ENCODE peak calls at places on chromosomes 1 and 21, in four cellular contexts. L, Q, O and H are unnamed samples.

GRCh38 chr1:31238986-31239613 is 587 bp downstream of the NKAIN1 start:
- DNase-seq in Q (no peak), L (no peak), O (no peak), H (peak)

GRCh38 chr1:95407146-95407863 is 173.3 kb downstream of the RWDD3 start:
- DNase-seq in O (no peak), Q (no peak), L (no peak), H (no peak)

GRCh38 chr1:203625623-203626189 is 926 bp upstream of the ATP2B4 start:
- DNase-seq in Q (peak), O (peak), L (peak), H (peak)

GRCh38 chr1:99766378-99766800 is at the start of gene FRRS1:
- DNase-seq in Q (peak), O (peak), L (peak), H (peak)

GRCh38 chr1:9746211-9746610 is 77.6 kb downstream of the CLSTN1 start:
- DNase-seq in O (no peak), L (no peak), Q (no peak), H (no peak)

GRCh38 chr1:181318022-181318857 is 165.1 kb upstream of the CACNA1E start:
- DNase-seq in L (no peak), Q (no peak), O (no peak), H (peak)

GRCh38 chr1:115791816-115792215 is 23.3 kb upstream of the CASQ2 start:
- DNase-seq in L (no peak), Q (no peak), O (no peak), H (no peak)

GRCh38 chr21:41993744-41994143 is 16.4 kb downstream of the ZBTB21 start:
- DNase-seq in O (no peak), Q (no peak), L (no peak), H (no peak)

GRCh38 chr1:114173704-114174103 is 20.0 kb upstream of the SYT6 start:
- DNase-seq in O (no peak), L (no peak), Q (no peak), H (no peak)

GRCh38 chr1:39021431-39021830 is 4.7 kb upstream of the NDUFS5 start:
- DNase-seq in O (no peak), Q (no peak), L (no peak), H (no peak)

GRCh38 chr1:234979316-234980223 is 149.1 kb downstream of the TOMM20 start:
- DNase-seq in Q (no peak), O (no peak), L (no peak), H (no peak)

GRCh38 chr21:42386034-42386591 is 9.7 kb downstream of the TMPRSS3 start:
- DNase-seq in L (peak), O (no peak), Q (no peak), H (no peak)

GRCh38 chr1:180947901-180948311 is 35.2 kb downstream of the KIAA1614 start:
- DNase-seq in L (no peak), O (no peak), Q (no peak), H (no peak)

GRCh38 chr1:21689531-21690165 is 20.5 kb upstream of the RAP1GAP start:
- DNase-seq in Q (no peak), L (no peak), O (no peak), H (no peak)

GRCh38 chr1:155648207-155649147 is 38.5 kb downstream of the MSTO1 start:
- DNase-seq in Q (no peak), O (no peak), L (peak), H (no peak)

GRCh38 chr1:60759257-60759656 is 323.1 kb upstream of the NFIA start:
- DNase-seq in L (no peak), O (no peak), Q (no peak), H (no peak)

GRCh38 chr1:61635529-61635928 is 89.4 kb downstream of the TM2D1 start:
- DNase-seq in O (no peak), Q (no peak), L (no peak), H (no peak)

GRCh38 chr21:42724226-42724920 is 71.0 kb downstream of the PDE9A start:
- DNase-seq in L (peak), O (no peak), Q (no peak), H (no peak)

GRCh38 chr1:200642481-200642880 is 21.9 kb upstream of the KIF14 start:
- DNase-seq in Q (no peak), O (no peak), L (no peak), H (no peak)

GRCh38 chr1:113391643-113392271 is 1.4 kb downstream of the MAGI3 start:
- DNase-seq in L (peak), Q (no peak), O (no peak), H (no peak)

GRCh38 chr1:45787905-45788304 is 15.5 kb upstream of the MAST2 start:
- DNase-seq in L (no peak), Q (no peak), O (no peak), H (no peak)
- TF ChIP-seq SP1 in L (no peak), Q (no peak), O (no peak), H (no peak)

GRCh38 chr1:53948291-53948690 is 2.1 kb downstream of the LRRC42 start:
- DNase-seq in O (no peak), Q (no peak), L (no peak), H (no peak)
- TF ChIP-seq FOXK2 in O (no peak), Q (no peak), L (no peak), H (no peak)

DNA sequence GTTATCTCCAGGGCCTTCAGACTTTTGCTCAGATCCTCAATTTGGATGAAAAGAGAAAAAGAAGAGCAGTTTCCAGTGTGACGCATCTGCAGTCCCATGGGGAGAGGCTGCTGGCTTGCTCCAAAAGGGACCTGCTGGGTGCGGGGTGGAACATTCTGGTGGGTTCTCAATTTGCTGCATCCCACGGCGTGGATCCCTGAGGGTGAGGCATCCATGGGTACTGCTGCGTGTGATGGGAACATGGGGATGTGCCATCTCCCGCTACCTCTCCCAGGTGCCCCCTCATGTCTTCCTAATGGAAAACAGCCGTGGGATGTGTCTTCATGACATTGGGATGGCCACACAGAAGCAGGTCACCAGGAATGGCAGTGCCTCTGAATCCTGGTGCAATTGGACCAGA is 221.3 kb upstream of the AJAP1 start:
- DNase-seq in O (no peak), L (no peak), Q (no peak), H (no peak)
- TF ChIP-seq BHLHE40 in O (no peak), L (no peak), Q (no peak), H (no peak)

GRCh38 chr1:85612704-85613361 is 32.3 kb downstream of the CCN1 start:
- DNase-seq in Q (peak), L (peak), O (no peak), H (peak)

GRCh38 chr1:85615536-85615935 is 35.0 kb downstream of the CCN1 start:
- DNase-seq in L (no peak), Q (no peak), O (no peak), H (no peak)

GRCh38 chr1:85616011-85616705 is 35.6 kb downstream of the CCN1 start:
- DNase-seq in L (no peak), Q (no peak), O (no peak), H (no peak)

GRCh38 chr1:85617582-85618237 is 37.1 kb downstream of the CCN1 start:
- DNase-seq in L (no peak), O (no peak), Q (no peak), H (no peak)

DNA sequence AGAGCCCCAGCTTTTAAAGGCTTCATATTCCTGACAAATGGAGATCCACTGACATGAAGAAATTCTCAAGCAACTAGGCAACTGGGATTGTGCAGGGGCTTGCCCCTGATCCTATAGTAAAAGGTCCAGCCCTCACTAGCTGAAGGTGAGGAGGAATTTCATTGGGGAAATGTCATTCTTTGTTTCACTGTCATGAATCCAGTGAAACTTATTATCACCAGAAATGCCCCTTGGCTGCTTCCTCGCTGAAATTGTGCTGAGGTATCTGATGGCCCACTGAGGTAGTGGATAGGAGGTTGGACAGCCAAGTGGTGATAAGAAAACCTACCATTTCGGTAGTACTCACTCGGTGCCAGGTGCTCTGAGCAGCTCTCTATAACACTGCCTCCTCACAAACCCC is 36.2 kb downstream of the CCN1 start:
- DNase-seq in L (no peak), Q (no peak), O (no peak), H (no peak)
- TF ChIP-seq SP1 in L (no peak), Q (no peak), O (no peak), H (no peak)

DNA sequence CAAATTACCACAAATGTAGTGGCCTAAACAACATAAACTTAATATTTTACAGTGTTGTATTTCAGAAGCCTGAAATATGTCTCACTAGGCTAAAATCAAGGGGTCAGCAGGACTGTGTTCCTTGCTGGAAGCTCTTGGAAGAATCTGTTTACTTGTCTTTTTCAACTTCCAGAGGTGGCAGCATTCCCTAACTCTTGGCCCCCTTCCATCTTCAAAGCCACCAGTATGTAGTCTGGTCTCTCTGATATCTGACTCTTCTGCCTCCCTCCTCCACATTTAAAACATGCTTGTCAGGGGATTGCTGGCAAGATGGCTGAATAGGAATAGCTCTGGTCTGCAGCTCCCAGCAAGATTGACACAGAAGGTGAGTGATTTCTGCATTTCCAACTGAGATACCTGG is 567.5 kb downstream of the PLA2G4A start:
- DNase-seq in L (no peak), Q (no peak), O (no peak), H (no peak)
- TF ChIP-seq FOXK2 in L (no peak), Q (no peak), O (no peak), H (no peak)

GRCh38 chr1:158930504-158930903 is 848 bp upstream of the PYHIN1 start:
- DNase-seq in Q (no peak), O (no peak), L (no peak), H (no peak)
- TF ChIP-seq BHLHE40 in Q (no peak), O (no peak), L (no peak), H (no peak)

DNA sequence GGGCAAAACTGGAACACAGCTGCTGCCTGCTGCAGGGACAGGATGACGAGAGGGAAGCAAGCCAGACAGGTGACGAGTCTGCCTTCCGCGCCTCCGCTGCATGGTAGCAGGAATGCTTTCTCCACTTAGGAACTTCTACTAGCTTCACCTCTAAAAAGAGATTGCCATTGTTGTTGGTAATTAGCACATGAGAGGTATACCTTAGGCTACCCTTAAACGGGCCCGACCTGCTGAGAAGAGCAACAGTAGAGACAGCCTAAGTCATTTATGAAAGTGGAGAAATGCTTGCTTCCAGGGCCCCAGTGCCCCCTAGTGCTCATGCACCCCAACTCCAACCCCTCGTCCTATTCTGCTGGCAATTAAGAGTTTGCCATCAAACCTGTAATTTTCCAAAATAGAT is 96.9 kb upstream of the AKT3 start:
- DNase-seq in Q (peak), L (no peak), O (no peak), H (no peak)
- TF ChIP-seq SP1 in Q (no peak), L (no peak), O (no peak), H (no peak)

GRCh38 chr1:208227366-208227765 is 16.8 kb downstream of the PLXNA2 start:
- DNase-seq in L (no peak), Q (no peak), O (no peak), H (no peak)
- TF ChIP-seq FOXK2 in L (no peak), Q (no peak), O (no peak), H (no peak)

GRCh38 chr1:18556364-18556763 is 74.3 kb upstream of the PAX7 start:
- DNase-seq in Q (peak), L (peak), O (no peak), H (peak)
- TF ChIP-seq BHLHE40 in Q (no peak), L (no peak), O (no peak), H (no peak)